ENCODE peak calls at places on chromosomes 12 and 14, in five cellular contexts. W is stimulated activated effector memory CD8-positive, alpha-beta T cell treated with anti-CD3 and anti-CD28 coated beads, Interleukin-12 subunit alpha, Interleukin-12 subunit beta, amount 100 ng/mL, for 72 hours; Z is head of caudate nucleus; Q is CD4-positive, CD25-positive, alpha-beta regulatory T cell; P is left colon. Y is an unnamed sample.
A peak's percentile ranks its signal among the peaks of the same experiment; 100 is the strongest.

GRCh38 chr12:88272456-88272855 is 130.3 kb downstream of the TMTC3 start:
- DNase-seq in Q (no peak), W (no peak), Z (no peak), P (no peak), Y (no peak)

GRCh38 chr12:92178340-92178739 is 32.7 kb upstream of the BTG1 start:
- DNase-seq in Q (no peak), P (no peak), Z (no peak), W (no peak), Y (no peak)

GRCh38 chr14:60925286-60925685 is 55.6 kb downstream of the TRMT5 start:
- DNase-seq in Q (no peak), Z (no peak), P (no peak), W (no peak), Y (no peak)

GRCh38 chr12:127785535-127785934 is 481.4 kb upstream of the TMEM132C start:
- DNase-seq in P (no peak), Q (no peak), W (no peak), Z (no peak), Y (no peak)

GRCh38 chr12:116201908-116202307 is 75.6 kb downstream of the MED13L start:
- DNase-seq in W (no peak), Z (no peak), Q (no peak), P (no peak), Y (no peak)

GRCh38 chr14:101481557-101481956 is 79.7 kb upstream of the DIO3 start:
- DNase-seq in W (no peak), P (peak; percentile 12), Q (no peak), Z (peak; percentile 0), Y (no peak)

GRCh38 chr12:15627995-15628945 is 160.9 kb downstream of the EPS8 start:
- DNase-seq in Q (no peak), P (no peak), Z (no peak), W (no peak), Y (no peak)

GRCh38 chr14:50342211-50343080 is 30.3 kb downstream of the DMAC2L start:
- DNase-seq in P (peak; percentile 75), Q (peak; percentile 52), Z (peak; percentile 81), W (no peak), Y (peak; percentile 48)

GRCh38 chr12:82682326-82682725 is 4.4 kb upstream of the TMTC2 start:
- DNase-seq in Z (no peak), Q (no peak), W (no peak), P (no peak), Y (no peak)

GRCh38 chr12:71011261-71011660 is 90.7 kb upstream of the PTPRR start:
- DNase-seq in Z (no peak), W (no peak), P (no peak), Q (no peak), Y (no peak)

GRCh38 chr12:6141048-6141447 is 16.6 kb upstream of the VWF start:
- DNase-seq in P (no peak), Q (peak; percentile 88), W (no peak), Z (peak; percentile 36), Y (no peak)

GRCh38 chr12:48045965-48046364 is 41.7 kb upstream of the COL2A1 start:
- DNase-seq in P (no peak), W (no peak), Q (no peak), Z (no peak), Y (no peak)

GRCh38 chr12:131789638-131790037 is 38.6 kb upstream of the MMP17 start:
- DNase-seq in Q (no peak), Z (no peak), P (no peak), W (no peak), Y (no peak)

GRCh38 chr12:30719060-30719459 is 23.4 kb upstream of the IPO8 start:
- DNase-seq in P (no peak), Q (no peak), W (no peak), Z (no peak), Y (peak; percentile 27)

GRCh38 chr12:46603776-46604456 is 221.9 kb downstream of the SLC38A4 start:
- DNase-seq in W (no peak), Q (no peak), P (no peak), Z (no peak), Y (no peak)

GRCh38 chr14:64880382-64881121 is 845 bp upstream of the SPTB start:
- DNase-seq in P (peak; percentile 33), Q (peak; percentile 57), Z (peak; percentile 81), W (peak; percentile 42), Y (no peak)

GRCh38 chr12:101455685-101456084 is 19.5 kb upstream of the SPIC start:
- DNase-seq in W (no peak), Z (no peak), P (no peak), Q (peak; percentile 70), Y (no peak)

GRCh38 chr12:85575115-85576096 is 260.8 kb downstream of the RASSF9 start:
- DNase-seq in P (no peak), Q (peak; percentile 7), W (no peak), Z (peak; percentile 48), Y (peak; percentile 45)

GRCh38 chr12:22481557-22482104 is 62.7 kb downstream of the C2CD5 start:
- DNase-seq in Z (no peak), Q (no peak), P (peak; percentile 33), W (no peak), Y (no peak)

GRCh38 chr12:83691730-83692129 is 1005.0 kb downstream of the TMTC2 start:
- DNase-seq in Z (no peak), W (no peak), P (no peak), Q (no peak), Y (no peak)

GRCh38 chr14:95681153-95681552 is 5.1 kb upstream of the TCL1B start:
- DNase-seq in W (no peak), P (no peak), Q (no peak), Z (no peak), Y (no peak)

Y was measured in RCC 7860.